ENCODE peak calls at places on chromosome 14, in eight cellular contexts. H is neural progenitor cell, P is PC-9, U is GM23338, W is HepG2, G is GM23248, B is fibroblast of lung, Y is GM12878. X is an unnamed sample.

GRCh38 chr14:41718477-41719166 is 111.9 kb downstream of the LRFN5 start:
- DNase-seq in H (no peak), P (no peak), U (no peak), W (no peak), G (no peak), B (no peak), Y (no peak), X (no peak)

GRCh38 chr14:103828315-103828967 is 18.9 kb downstream of the PPP1R13B start:
- DNase-seq in H (no peak), P (no peak), U (no peak), W (no peak), G (peak), B (no peak), Y (no peak), X (peak)

GRCh38 chr14:52325126-52325525 is 11.0 kb downstream of the PTGER2 start:
- DNase-seq in H (no peak), P (no peak), U (no peak), W (no peak), G (peak), B (no peak), Y (peak), X (peak)

GRCh38 chr14:50830044-50830931 is 674 bp downstream of the NIN start:
- DNase-seq in H (peak), P (no peak), U (peak), W (peak), G (peak), B (peak), Y (peak), X (peak)

GRCh38 chr14:22657861-22658260 is 13.7 kb upstream of the OR6J1 start:
- DNase-seq in H (peak), P (peak), U (peak), W (peak), G (peak), B (peak), Y (no peak), X (peak)

GRCh38 chr14:103313704-103314103 is 20.3 kb upstream of the EIF5 start:
- DNase-seq in H (no peak), P (no peak), U (no peak), W (no peak), G (peak), B (no peak), Y (no peak), X (peak)

GRCh38 chr14:100762089-100762515 is 35.4 kb downstream of the DLK1 start:
- DNase-seq in H (no peak), P (no peak), U (no peak), W (peak), G (peak), B (peak), Y (no peak), X (no peak)

GRCh38 chr14:63493246-63493645 is 49.9 kb downstream of the PPP2R5E start:
- DNase-seq in H (peak), P (no peak), U (peak), W (no peak), G (peak), B (peak), Y (no peak), X (peak)

GRCh38 chr14:21255385-21256101 is 13.7 kb downstream of the HNRNPC start:
- DNase-seq in H (no peak), P (no peak), U (no peak), W (no peak), G (peak), B (no peak), Y (no peak), X (no peak)

GRCh38 chr14:20607617-20608016 is 16.4 kb upstream of the RNASE12 start:
- DNase-seq in H (no peak), P (no peak), U (no peak), W (no peak), G (no peak), B (no peak), Y (no peak), X (no peak)

GRCh38 chr14:100898935-100899840 is 4.3 kb downstream of the RTL1 start:
- DNase-seq in H (peak), P (no peak), U (no peak), W (no peak), G (no peak), B (no peak), Y (no peak), X (no peak)

GRCh38 chr14:65304239-65304638 is 108.3 kb upstream of the FUT8 start:
- DNase-seq in H (no peak), P (no peak), U (no peak), W (no peak), G (no peak), B (no peak), Y (no peak), X (no peak)

GRCh38 chr14:76781648-76782051 is 20.4 kb downstream of the VASH1 start:
- DNase-seq in H (no peak), P (no peak), U (no peak), W (no peak), G (no peak), B (no peak), Y (no peak), X (peak)

GRCh38 chr14:55416866-55417265 is 5.2 kb upstream of the ATG14 start:
- DNase-seq in H (peak), P (no peak), U (peak), W (no peak), G (peak), B (no peak), Y (no peak), X (no peak)

GRCh38 chr14:54567224-54567633 is 301 bp downstream of the SAMD4A start:
- DNase-seq in H (peak), P (no peak), U (peak), W (no peak), G (no peak), B (no peak), Y (no peak), X (no peak)

GRCh38 chr14:51658441-51659173 is 6.9 kb downstream of the FRMD6 start:
- DNase-seq in H (no peak), P (no peak), U (no peak), W (no peak), G (peak), B (no peak), Y (no peak), X (no peak)

GRCh38 chr14:80946797-80947196 is 5.3 kb upstream of the CEP128 start:
- DNase-seq in H (no peak), P (no peak), U (no peak), W (no peak), G (no peak), B (no peak), Y (no peak), X (no peak)

GRCh38 chr14:90692061-90692460 is 124.2 kb downstream of the TTC7B start:
- DNase-seq in H (no peak), P (no peak), U (no peak), W (no peak), G (peak), B (peak), Y (no peak), X (no peak)

GRCh38 chr14:93395227-93395626 is 35.5 kb upstream of the UNC79 start:
- DNase-seq in H (no peak), P (no peak), U (no peak), W (no peak), G (no peak), B (no peak), Y (no peak), X (no peak)

GRCh38 chr14:69625299-69626131 is 14.1 kb downstream of the SUSD6 start:
- DNase-seq in H (no peak), P (no peak), U (no peak), W (no peak), G (no peak), B (no peak), Y (peak), X (peak)

GRCh38 chr14:60933920-60934655 is 46.8 kb downstream of the TRMT5 start:
- DNase-seq in H (no peak), P (no peak), U (peak), W (no peak), G (no peak), B (no peak), Y (no peak), X (no peak)

GRCh38 chr14:29197557-29197956 is 431.0 kb downstream of the FOXG1 start:
- DNase-seq in H (no peak), P (no peak), U (no peak), W (no peak), G (no peak), B (no peak), Y (no peak), X (no peak)

GRCh38 chr14:55398679-55399078 is 13.0 kb downstream of the ATG14 start:
- DNase-seq in H (no peak), P (peak), U (no peak), W (no peak), G (peak), B (peak), Y (no peak), X (peak)

GRCh38 chr14:26381405-26381804 is 216.4 kb downstream of the NOVA1 start:
- DNase-seq in H (no peak), P (no peak), U (no peak), W (no peak), G (no peak), B (no peak), Y (no peak), X (no peak)

GRCh38 chr14:87995500-87996275 is 2.7 kb upstream of the GALC start:
- DNase-seq in H (peak), P (no peak), U (no peak), W (peak), G (no peak), B (no peak), Y (no peak), X (no peak)

GRCh38 chr14:75981426-75981825 is 369 bp downstream of the TGFB3 start:
- DNase-seq in H (peak), P (no peak), U (peak), W (peak), G (no peak), B (no peak), Y (peak), X (no peak)

GRCh38 chr14:92584221-92584620 is 70.6 kb downstream of the RIN3 start:
- DNase-seq in H (no peak), P (no peak), U (no peak), W (no peak), G (no peak), B (no peak), Y (no peak), X (no peak)

GRCh38 chr14:94125659-94126418 is 3.6 kb downstream of the IFI27L2 start:
- DNase-seq in H (no peak), P (no peak), U (no peak), W (no peak), G (no peak), B (no peak), Y (no peak), X (no peak)

GRCh38 chr14:92670967-92671366 is 77.5 kb downstream of the LGMN start:
- DNase-seq in H (no peak), P (no peak), U (no peak), W (no peak), G (peak), B (no peak), Y (no peak), X (no peak)

GRCh38 chr14:76694106-76694505 is 67.2 kb upstream of the VASH1 start:
- DNase-seq in H (no peak), P (no peak), U (no peak), W (no peak), G (no peak), B (no peak), Y (no peak), X (no peak)

GRCh38 chr14:50599700-50600444 is 39.9 kb downstream of the ATL1 start:
- DNase-seq in H (peak), P (peak), U (peak), W (peak), G (peak), B (peak), Y (no peak), X (peak)

GRCh38 chr14:20215196-20215595 is 8.3 kb upstream of the OR11H6 start:
- DNase-seq in H (no peak), P (no peak), U (no peak), W (no peak), G (peak), B (no peak), Y (no peak), X (no peak)

GRCh38 chr14:23401331-23401730 is 6.7 kb downstream of the MYH6 start:
- DNase-seq in H (no peak), P (no peak), U (no peak), W (no peak), G (no peak), B (no peak), Y (no peak), X (no peak)

GRCh38 chr14:76924363-76925151 is 98.3 kb downstream of the LRRC74A start:
- DNase-seq in H (peak), P (no peak), U (peak), W (peak), G (no peak), B (peak), Y (no peak), X (no peak)

GRCh38 chr14:101544550-101544949 is 16.7 kb upstream of the DIO3 start:
- DNase-seq in H (no peak), P (no peak), U (no peak), W (no peak), G (no peak), B (no peak), Y (no peak), X (no peak)

GRCh38 chr14:102922490-102923200 is at the start of gene AMN:
- DNase-seq in H (peak), P (no peak), U (peak), W (peak), G (peak), B (no peak), Y (no peak), X (no peak)

GRCh38 chr14:106318700-106319099 is 792.3 kb downstream of the TMEM121 start:
- DNase-seq in H (no peak), P (no peak), U (no peak), W (no peak), G (no peak), B (no peak), Y (no peak), X (no peak)

GRCh38 chr14:68911594-68912227 is 67.4 kb downstream of the ACTN1 start:
- DNase-seq in H (peak), P (peak), U (peak), W (peak), G (peak), B (peak), Y (no peak), X (peak)

GRCh38 chr14:99273025-99273723 is 1.2 kb upstream of the BCL11B start:
- DNase-seq in H (peak), P (no peak), U (peak), W (peak), G (peak), B (no peak), Y (no peak), X (peak)
- H3K27ac ChIP-seq in H (no peak), P (no peak), U (peak), W (no peak), G (no peak), B (no peak), Y (no peak), X (peak)

GRCh38 chr14:95504135-95505029 is 12.1 kb downstream of the SYNE3 start:
- DNase-seq in H (no peak), P (no peak), U (no peak), W (no peak), G (peak), B (peak), Y (no peak), X (no peak)
- H2AFZ ChIP-seq in H (no peak), P (no peak), U (no peak), W (no peak), G (no peak), B (no peak), Y (no peak), X (no peak)

DNA sequence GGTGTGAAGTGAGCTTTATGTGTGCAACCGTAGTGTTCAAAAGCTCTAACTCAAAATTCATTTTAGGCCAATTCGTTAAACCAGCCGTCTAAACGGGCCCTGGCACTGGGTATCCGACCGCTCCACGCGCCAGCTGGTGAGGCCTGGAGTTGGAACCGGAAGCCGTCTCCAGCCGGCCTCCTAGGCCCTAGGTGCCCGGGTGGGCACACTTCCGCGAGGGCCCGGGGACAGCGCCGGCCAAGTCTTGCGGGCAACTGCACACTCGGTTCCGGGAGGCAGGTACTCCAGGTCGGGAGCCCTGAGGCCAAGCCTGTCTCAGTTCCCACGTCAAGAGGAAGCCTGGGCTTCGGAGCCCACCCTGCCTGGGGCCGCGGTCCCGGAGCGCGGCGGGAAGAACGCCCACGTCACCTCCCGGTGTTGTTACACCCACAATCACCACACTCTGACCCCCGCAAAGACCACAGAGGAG is 16.2 kb downstream of the OTX2 start:
- DNase-seq in H (peak), P (no peak), U (peak), W (no peak), G (no peak), B (no peak), Y (no peak), X (no peak)
- TF ChIP-seq EZH2 in H (no peak), P (no peak), U (no peak), W (no peak), G (no peak), B (no peak), Y (no peak), X (no peak)

DNA sequence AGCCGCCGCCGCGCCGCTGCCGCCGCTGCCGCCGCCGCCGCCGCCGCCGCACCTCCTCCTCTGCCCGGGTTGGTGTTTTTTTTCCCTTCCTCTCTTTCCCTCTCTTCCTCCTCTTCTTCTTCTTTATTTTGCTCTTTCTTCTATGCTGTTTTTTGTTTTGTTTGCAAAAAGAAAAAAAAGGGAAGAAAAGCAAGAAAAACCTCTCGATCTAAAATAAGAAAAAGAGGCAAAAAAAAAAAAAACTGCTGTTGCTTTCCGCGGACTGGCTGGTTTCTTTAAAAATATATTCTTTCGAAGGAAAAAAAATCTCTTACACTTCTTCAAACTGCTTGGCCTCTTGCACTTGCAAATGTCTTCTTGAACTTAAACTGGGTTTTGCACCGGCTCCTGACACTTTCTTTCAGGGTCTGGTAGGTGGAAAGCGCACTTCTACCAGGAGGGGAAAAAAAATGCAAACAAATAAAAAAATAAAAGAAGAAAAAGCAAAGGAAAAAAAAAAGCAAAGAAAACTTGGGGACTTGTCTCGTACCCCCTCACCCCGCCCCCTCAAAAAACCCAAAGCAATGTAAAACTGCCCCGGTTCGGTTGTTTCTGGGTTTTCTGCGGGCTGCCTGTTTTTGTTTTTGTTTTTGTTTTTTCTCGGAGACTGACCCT is 582 bp downstream of the BCL11B start:
- DNase-seq in H (no peak), P (no peak), U (no peak), W (no peak), G (no peak), B (no peak), Y (no peak), X (no peak)
- H3K27ac ChIP-seq in H (no peak), P (no peak), U (peak), W (no peak), G (no peak), B (no peak), Y (no peak), X (peak)

GRCh38 chr14:105021656-105022275 is 883 bp upstream of the CDCA4 start:
- DNase-seq in H (peak), P (peak), U (peak), W (peak), G (peak), B (peak), Y (no peak), X (peak)
- H2AFZ ChIP-seq in H (peak), P (peak), U (peak), W (peak), G (peak), B (peak), Y (peak), X (peak)

GRCh38 chr14:73237786-73238261 is 518 bp downstream of the PAPLN start:
- DNase-seq in H (peak), P (no peak), U (peak), W (no peak), G (peak), B (no peak), Y (no peak), X (no peak)
- TF ChIP-seq EZH2 in H (peak), P (no peak), U (peak), W (no peak), G (no peak), B (no peak), Y (no peak), X (no peak)

GRCh38 chr14:72023128-72024042 is 91.2 kb downstream of the RGS6 start:
- DNase-seq in H (no peak), P (peak), U (peak), W (no peak), G (peak), B (no peak), Y (peak), X (peak)
- H3K27ac ChIP-seq in H (no peak), P (no peak), U (no peak), W (no peak), G (no peak), B (no peak), Y (no peak), X (no peak)

X was measured in mammary epithelial cell.